ENCODE peak calls at places on chromosomes 16 and 17, in four cellular contexts. R is uterus, C is stomach, Q is IMR-90. E is an unnamed sample.
A peak's percentile ranks its signal among the peaks of the same experiment; 100 is the strongest.

GRCh38 chr16:85658504-85659326 is 30.0 kb downstream of the GINS2 start:
- DNase-seq in Q (no peak), C (no peak), R (no peak), E (no peak)

GRCh38 chr17:15475620-15476354 is 8.4 kb upstream of the CDRT4 start:
- DNase-seq in Q (peak; percentile 62), C (no peak), R (no peak), E (no peak)

GRCh38 chr16:67881557-67882220 is 3.0 kb upstream of the NRN1L start:
- DNase-seq in Q (no peak), R (no peak), C (no peak), E (no peak)

GRCh38 chr16:80208015-80208414 is 332.8 kb upstream of the DYNLRB2 start:
- DNase-seq in R (no peak), Q (no peak), C (no peak), E (no peak)

GRCh38 chr16:60818471-60818870 is 1217.8 kb downstream of the CDH8 start:
- DNase-seq in R (no peak), Q (no peak), C (no peak), E (no peak)

GRCh38 chr16:89050119-89050867 is 43.4 kb upstream of the ACSF3 start:
- DNase-seq in C (no peak), R (no peak), Q (no peak), E (no peak)

GRCh38 chr17:35479271-35479670 is 30.7 kb upstream of the SLFN13 start:
- DNase-seq in R (no peak), C (no peak), Q (no peak), E (no peak)

GRCh38 chr16:96935-97381 is 18.9 kb downstream of the MPG start:
- DNase-seq in Q (peak; percentile 83), C (peak; percentile 92), R (peak; percentile 85), E (peak; percentile 96)

GRCh38 chr17:78956254-78956653 is 23.5 kb downstream of the LGALS3BP start:
- DNase-seq in Q (no peak), R (no peak), C (no peak), E (no peak)

GRCh38 chr16:81601008-81601428 is 156.4 kb downstream of the CMIP start:
- DNase-seq in R (no peak), Q (peak; percentile 72), C (no peak), E (peak; percentile 77)

GRCh38 chr16:11256657-11257130 is 690 bp upstream of the SOCS1 start:
- DNase-seq in Q (peak; percentile 25), C (peak; percentile 69), R (no peak), E (peak; percentile 56)

GRCh38 chr17:28745052-28745776 is 1.4 kb downstream of the TRAF4 start:
- DNase-seq in Q (peak; percentile 47), R (peak; percentile 46), C (peak; percentile 75), E (no peak)

GRCh38 chr17:74011963-74012362 is 191.5 kb upstream of the RPL38 start:
- DNase-seq in Q (no peak), R (no peak), C (no peak), E (no peak)

GRCh38 chr17:42310281-42311156 is 22.2 kb downstream of the STAT5A start:
- DNase-seq in C (no peak), Q (no peak), R (peak; percentile 42), E (no peak)

GRCh38 chr17:81231766-81232581 is 6.9 kb downstream of the TEPSIN start:
- DNase-seq in Q (no peak), C (no peak), R (no peak), E (peak; percentile 65)

GRCh38 chr17:81228834-81229665 is 6.3 kb upstream of the CEP131 start:
- DNase-seq in C (no peak), Q (no peak), R (no peak), E (no peak)

GRCh38 chr17:81231121-81231645 is 7.7 kb downstream of the TEPSIN start:
- DNase-seq in R (no peak), C (no peak), Q (no peak), E (no peak)

GRCh38 chr17:81229666-81229920 is 6.8 kb upstream of the CEP131 start:
- DNase-seq in C (no peak), R (no peak), Q (no peak), E (no peak)

DNA sequence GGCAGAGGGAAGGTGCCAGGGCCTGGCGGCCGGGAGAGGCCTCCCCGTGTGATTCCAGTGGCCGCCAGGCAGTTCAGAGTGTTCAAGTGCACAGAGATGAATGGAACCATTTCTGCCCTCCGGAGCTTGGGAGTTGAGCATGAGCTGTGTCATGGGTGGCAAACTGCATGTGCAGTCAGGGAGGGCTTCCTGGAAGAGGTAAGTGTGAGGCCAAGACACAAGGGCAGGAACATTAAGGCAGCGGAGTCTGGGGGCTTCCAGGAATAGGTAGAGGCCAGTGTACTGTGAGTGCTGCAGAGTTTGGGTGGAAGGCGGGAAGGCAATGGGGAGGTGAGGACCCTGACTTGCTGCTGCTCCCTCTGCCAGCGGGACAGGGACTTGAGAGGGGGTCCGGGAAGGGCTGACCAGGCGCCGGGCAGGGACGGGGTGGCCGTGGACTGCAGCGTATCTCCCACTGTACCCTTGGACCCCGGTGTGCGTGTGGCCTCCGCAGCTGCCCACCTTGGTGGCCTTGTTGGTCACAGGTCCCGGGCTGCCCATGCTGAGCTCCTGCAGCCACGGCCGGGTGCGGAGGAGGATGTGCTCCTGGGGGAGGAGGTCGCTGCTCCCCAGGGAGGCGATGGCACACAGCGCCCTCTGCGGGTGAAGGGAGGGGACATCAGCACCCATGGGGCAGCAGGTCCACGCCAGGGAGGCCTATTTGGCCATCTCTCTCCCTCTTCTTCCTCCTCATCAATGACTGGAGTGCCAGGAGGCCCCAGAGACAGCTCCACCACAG is 7.5 kb upstream of the CEP131 start:
- DNase-seq in R (no peak), C (no peak), Q (no peak), E (peak; percentile 66)
- TF ChIP-seq CTCF in R (no peak), C (no peak), Q (peak; percentile 31), E (no peak)

GRCh38 chr17:1888741-1889140 is 58.9 kb downstream of the RPA1 start:
- DNase-seq in Q (no peak), R (no peak), C (no peak), E (no peak)

GRCh38 chr17:1896243-1897163 is 66.7 kb downstream of the RPA1 start:
- DNase-seq in Q (no peak), R (no peak), C (no peak), E (no peak)

GRCh38 chr17:1894753-1895339 is 65.0 kb downstream of the RPA1 start:
- DNase-seq in C (no peak), Q (no peak), R (no peak), E (no peak)

GRCh38 chr17:1890758-1891450 is 61.1 kb downstream of the RPA1 start:
- DNase-seq in R (no peak), Q (no peak), C (no peak), E (no peak)
- H3K36me3 ChIP-seq in R (no peaks in the 10 kb centered on the region), Q (peaks cover 28% of the 10 kb centered on the region), C (peaks cover 100% of the 10 kb centered on the region), E (peaks cover 99% of the 10 kb centered on the region)

GRCh38 chr16:21302454-21302853 is 24.4 kb upstream of the CRYM start:
- DNase-seq in C (no peak), R (no peak), Q (peak; percentile 3), E (no peak)

GRCh38 chr16:21302898-21303528 is 24.9 kb upstream of the CRYM start:
- DNase-seq in C (no peak), R (no peak), Q (peak; percentile 93), E (no peak)

GRCh38 chr16:21301895-21302291 is 23.8 kb upstream of the CRYM start:
- DNase-seq in R (no peak), C (no peak), Q (peak; percentile 8), E (no peak)

GRCh38 chr16:21300309-21301167 is 22.4 kb upstream of the CRYM start:
- DNase-seq in Q (peak; percentile 100), R (peak; percentile 99), C (peak; percentile 96), E (peak; percentile 100)

GRCh38 chr16:21301168-21301894 is 23.2 kb upstream of the CRYM start:
- DNase-seq in R (peak; percentile 73), C (peak; percentile 72), Q (peak; percentile 61), E (peak; percentile 81)
- TF ChIP-seq CTCF in R (peak; percentile 52), C (no peak), Q (peak; percentile 29), E (peak; percentile 34)

DNA sequence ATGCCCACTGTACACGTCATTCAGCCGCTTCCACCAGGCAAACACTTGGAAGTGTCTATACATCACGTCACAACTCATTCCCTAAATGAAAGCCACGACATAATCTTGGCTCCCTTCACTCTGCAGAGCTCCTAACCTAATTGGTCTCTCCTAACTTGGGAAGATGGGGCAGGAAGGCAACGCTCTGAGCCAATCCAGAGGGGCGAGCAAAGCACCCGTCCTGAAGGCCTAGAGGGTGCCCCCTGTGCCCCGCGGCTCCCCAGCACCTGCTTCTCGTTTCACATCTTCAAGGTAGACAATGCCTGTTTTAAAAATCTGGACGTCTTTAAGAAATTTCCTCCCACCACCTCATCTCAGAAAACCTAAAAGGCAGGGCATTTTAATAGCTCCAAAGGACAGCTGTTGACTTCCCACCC is 1.0 kb downstream of the CSNK2A2 start:
- DNase-seq in R (no peak), C (no peak), Q (peak; percentile 48), E (no peak)
- H3K36me3 ChIP-seq in R (no peaks in the 10 kb centered on the region), C (peaks cover 40% of the 10 kb centered on the region), Q (peaks cover 9% of the 10 kb centered on the region), E (no peaks in the 10 kb centered on the region)